ENCODE peak calls at places on chromosomes 7 and 10, in five cellular contexts. One of them, this sample, is unnamed.

GRCh38 chr7:80781561-80781979 is 137.3 kb downstream of the SEMA3C start:
- DNase-seq in Right ventricle myocardium inferior: no peak
- DNase-seq in T-helper 9 cell: no peak
- DNase-seq in NCI-H510A: no peak
- DNase-seq in NCI-H524: no peak
- DNase-seq in this sample: no peak

GRCh38 chr10:94193466-94193924 is 169.2 kb downstream of the NOC3L start:
- DNase-seq in Right ventricle myocardium inferior: no peak
- DNase-seq in T-helper 9 cell: no peak
- DNase-seq in NCI-H510A: no peak
- DNase-seq in NCI-H524: no peak
- DNase-seq in this sample: no peak

GRCh38 chr10:65275296-65275695 is 1650.5 kb upstream of the LRRTM3 start:
- DNase-seq in Right ventricle myocardium inferior: no peak
- DNase-seq in T-helper 9 cell: no peak
- DNase-seq in NCI-H510A: no peak
- DNase-seq in NCI-H524: no peak
- DNase-seq in this sample: no peak

GRCh38 chr7:151706568-151707469 is 170.1 kb downstream of the PRKAG2 start:
- DNase-seq in Right ventricle myocardium inferior: peak
- DNase-seq in T-helper 9 cell: no peak
- DNase-seq in NCI-H510A: no peak
- DNase-seq in NCI-H524: no peak
- DNase-seq in this sample: no peak

GRCh38 chr7:100221767-100222444 is 2.2 kb downstream of the PVRIG start:
- DNase-seq in Right ventricle myocardium inferior: no peak
- DNase-seq in T-helper 9 cell: no peak
- DNase-seq in NCI-H510A: no peak
- DNase-seq in NCI-H524: no peak
- DNase-seq in this sample: no peak

GRCh38 chr7:100130608-100131453 is 4.1 kb downstream of the MBLAC1 start:
- DNase-seq in Right ventricle myocardium inferior: peak
- DNase-seq in T-helper 9 cell: peak
- DNase-seq in NCI-H510A: peak
- DNase-seq in NCI-H524: no peak
- DNase-seq in this sample: peak

GRCh38 chr7:37421820-37422219 is 26.8 kb downstream of the ELMO1 start:
- DNase-seq in Right ventricle myocardium inferior: no peak
- DNase-seq in T-helper 9 cell: no peak
- DNase-seq in NCI-H510A: no peak
- DNase-seq in NCI-H524: no peak
- DNase-seq in this sample: no peak

GRCh38 chr10:125000366-125001312 is 58.7 kb downstream of the ZRANB1 start:
- DNase-seq in Right ventricle myocardium inferior: no peak
- DNase-seq in T-helper 9 cell: no peak
- DNase-seq in NCI-H510A: no peak
- DNase-seq in NCI-H524: no peak
- DNase-seq in this sample: peak

GRCh38 chr7:55095672-55096071 is 76.9 kb downstream of the EGFR start:
- DNase-seq in Right ventricle myocardium inferior: no peak
- DNase-seq in T-helper 9 cell: no peak
- DNase-seq in NCI-H510A: no peak
- DNase-seq in NCI-H524: no peak
- DNase-seq in this sample: no peak

GRCh38 chr10:58996063-58996462 is 180.4 kb upstream of the PHYHIPL start:
- DNase-seq in Right ventricle myocardium inferior: no peak
- DNase-seq in T-helper 9 cell: no peak
- DNase-seq in NCI-H510A: no peak
- DNase-seq in NCI-H524: no peak
- DNase-seq in this sample: no peak

GRCh38 chr7:108004220-108005142 is 1.5 kb upstream of the LAMB1 start:
- DNase-seq in Right ventricle myocardium inferior: no peak
- DNase-seq in T-helper 9 cell: no peak
- DNase-seq in NCI-H510A: no peak
- DNase-seq in NCI-H524: no peak
- DNase-seq in this sample: no peak